ENCODE peak calls at places on chromosomes 6 and 20, in seven cellular contexts. D, L, G, Y, Q, T and A are unnamed samples.

GRCh38 chr6:42316390-42316970 is 98.8 kb upstream of the MRPS10 start:
- ATAC-seq in G (peak; percentile 58), D (peak; percentile 24), L (peak; percentile 25), Q (peak; percentile 28), Y (peak; percentile 78), T (no peak), A (no peak)

GRCh38 chr20:46132705-46133120 is 14.6 kb downstream of the CD40 start:
- ATAC-seq in G (peak; percentile 95), Q (peak; percentile 64), D (peak; percentile 99), Y (peak; percentile 94), L (peak; percentile 89), T (peak; percentile 94), A (peak; percentile 79)

GRCh38 chr6:158311193-158311592 is 1.1 kb upstream of the TULP4 start:
- ATAC-seq in Q (no peak), L (no peak), T (no peak), G (no peak), D (no peak), Y (no peak), A (peak; percentile 48)

GRCh38 chr6:131225959-131226358 is 90.7 kb downstream of the AKAP7 start:
- ATAC-seq in D (no peak), Y (no peak), G (no peak), T (no peak), L (no peak), Q (no peak), A (no peak)

GRCh38 chr20:49700411-49701185 is 13.1 kb downstream of the B4GALT5 start:
- ATAC-seq in Q (no peak), L (no peak), T (peak; percentile 51), G (peak; percentile 77), Y (peak; percentile 74), D (peak; percentile 86), A (peak; percentile 74)

GRCh38 chr6:47715782-47716181 is 17.4 kb downstream of the ADGRF4 start:
- ATAC-seq in Y (no peak), G (no peak), T (no peak), L (no peak), Q (no peak), D (no peak), A (no peak)

GRCh38 chr6:159077123-159077522 is 32.3 kb upstream of the TAGAP start:
- ATAC-seq in Y (no peak), Q (no peak), T (no peak), D (no peak), L (no peak), G (no peak), A (no peak)

GRCh38 chr6:42249279-42249678 is 31.6 kb upstream of the MRPS10 start:
- ATAC-seq in Q (no peak), L (no peak), Y (no peak), G (no peak), T (no peak), D (no peak), A (peak; percentile 27)

GRCh38 chr6:135728589-135728988 is 122.9 kb upstream of the PDE7B start:
- ATAC-seq in L (no peak), D (no peak), Y (no peak), Q (no peak), T (no peak), G (no peak), A (no peak)

GRCh38 chr20:62406635-62407176 is 379 bp downstream of the CABLES2 start:
- ATAC-seq in G (peak; percentile 2), L (no peak), Y (no peak), T (no peak), Q (no peak), D (no peak), A (peak; percentile 1)

GRCh38 chr20:17854307-17854903 is 114.2 kb downstream of the SNX5 start:
- ATAC-seq in L (peak; percentile 99), G (peak; percentile 59), T (peak; percentile 58), Y (peak; percentile 86), D (peak; percentile 81), Q (no peak), A (no peak)

DNA sequence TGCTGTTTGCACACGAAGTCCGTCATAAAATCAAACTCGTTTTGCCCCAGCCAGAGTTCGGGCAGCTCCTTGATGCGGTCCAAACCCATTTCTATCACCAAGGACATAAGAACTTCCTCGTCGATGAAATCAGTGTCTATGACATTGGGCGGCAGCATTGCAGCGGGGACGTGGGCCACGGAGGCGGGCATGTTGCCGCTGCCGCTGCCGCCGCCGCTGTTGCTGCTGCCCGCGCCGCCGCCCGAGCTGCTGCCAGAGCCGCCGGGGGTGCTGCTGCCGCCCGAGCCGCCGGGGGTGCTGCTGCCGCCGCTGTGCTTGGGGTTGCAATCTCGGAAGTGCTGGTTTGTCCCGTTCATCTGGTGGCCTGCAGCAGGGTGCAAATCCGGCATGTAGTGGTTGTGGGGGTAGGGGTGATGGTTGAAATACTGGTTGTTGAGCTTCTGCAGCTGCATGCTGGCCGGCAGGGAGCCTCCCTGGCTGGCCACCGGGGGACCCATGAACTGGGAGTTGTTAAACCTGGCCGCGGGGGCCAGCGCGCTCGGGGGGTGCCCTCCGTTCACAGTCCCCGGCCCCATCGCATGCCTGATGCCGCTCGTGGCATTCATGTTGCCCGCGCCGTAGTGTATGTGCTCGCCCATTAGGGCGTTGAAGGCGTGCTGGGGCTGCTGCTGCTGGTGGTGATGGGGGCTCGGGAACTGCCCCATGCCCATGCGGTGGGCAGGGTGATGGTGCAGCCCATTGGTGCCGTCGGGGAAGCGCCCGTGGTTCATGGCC is 1.1 kb downstream of the CITED2 start:
- ATAC-seq in T (peak; percentile 10), L (peak; percentile 2), Y (peak; percentile 33), D (peak; percentile 12), G (peak; percentile 13), Q (no peak), A (no peak)
- TF ChIP-seq POLR2AphosphoS5 in T (no peak), L (no peak), Y (peak; percentile 65), D (no peak), G (peak; percentile 39), Q (peak; percentile 9), A (peak; percentile 33)

GRCh38 chr6:167824591-167825041 is 2.1 kb upstream of the AFDN start:
- ATAC-seq in L (no peak), D (peak; percentile 28), Q (no peak), Y (no peak), G (no peak), T (no peak), A (no peak)

GRCh38 chr6:167825059-167825758 is 1.5 kb upstream of the AFDN start:
- ATAC-seq in L (peak; percentile 12), T (no peak), Q (no peak), G (no peak), Y (no peak), D (no peak), A (no peak)

GRCh38 chr6:167827062-167827587 is 414 bp downstream of the AFDN start:
- ATAC-seq in D (no peak), G (peak; percentile 56), Y (peak; percentile 74), T (peak; percentile 18), L (no peak), Q (no peak), A (peak; percentile 32)

GRCh38 chr6:167826230-167827061 is at the start of gene AFDN:
- ATAC-seq in Q (peak; percentile 95), L (peak; percentile 77), D (peak; percentile 70), G (peak; percentile 81), Y (peak; percentile 90), T (peak; percentile 86), A (peak; percentile 90)

GRCh38 chr6:167825759-167826229 is 917 bp upstream of the AFDN start:
- ATAC-seq in G (peak; percentile 73), L (peak; percentile 82), D (peak; percentile 81), T (peak; percentile 84), Y (peak; percentile 64), Q (peak; percentile 91), A (peak; percentile 5)
- TF ChIP-seq CTCF in G (no peak), L (no peak), D (peak; percentile 18), T (peak; percentile 67), Y (no peak), Q (no peak), A (no peak)

GRCh38 chr6:44234101-44235090 is 11.0 kb downstream of the SLC29A1 start:
- ATAC-seq in T (peak; percentile 51), Y (peak; percentile 52), Q (peak; percentile 73), L (peak; percentile 74), D (peak; percentile 77), G (peak; percentile 53), A (peak; percentile 70)
- H3K4me1 ChIP-seq in T (peaks cover 53% of the 10 kb centered on the region), Y (peaks cover 63% of the 10 kb centered on the region), Q (peaks cover 30% of the 10 kb centered on the region), L (peaks cover 19% of the 10 kb centered on the region), D (peaks cover 16% of the 10 kb centered on the region), G (peaks cover 42% of the 10 kb centered on the region), A (peaks cover 93% of the 10 kb centered on the region)

GRCh38 chr6:5666695-5667094 is 340.0 kb downstream of the NRN1 start:
- ATAC-seq in Q (no peak), Y (no peak), G (no peak), D (no peak), L (no peak), T (no peak), A (no peak)

GRCh38 chr6:5663739-5664138 is 343.0 kb downstream of the NRN1 start:
- ATAC-seq in D (no peak), Q (no peak), L (no peak), G (no peak), T (no peak), Y (no peak), A (no peak)

GRCh38 chr6:5663256-5663655 is 343.5 kb downstream of the NRN1 start:
- ATAC-seq in Q (no peak), T (no peak), D (no peak), G (no peak), Y (no peak), L (no peak), A (no peak)

GRCh38 chr6:5665667-5666066 is 341.1 kb downstream of the NRN1 start:
- ATAC-seq in Y (no peak), L (no peak), T (no peak), G (no peak), Q (no peak), D (no peak), A (no peak)

GRCh38 chr6:5665173-5665572 is 341.6 kb downstream of the NRN1 start:
- ATAC-seq in Q (no peak), L (no peak), Y (no peak), T (no peak), G (no peak), D (no peak), A (no peak)
- TF ChIP-seq POLR2AphosphoS5 in Q (no peak), L (no peak), Y (no peak), T (no peak), G (no peak), D (no peak), A (no peak)

GRCh38 chr6:39496951-39497350 is 174.4 kb upstream of the KCNK16 start:
- ATAC-seq in Y (no peak), L (no peak), G (no peak), T (no peak), Q (no peak), D (no peak), A (peak; percentile 86)
- TF ChIP-seq CTCF in Y (no peak), L (no peak), G (no peak), T (no peak), Q (no peak), D (no peak), A (no peak)

GRCh38 chr20:31859998-31860380 is 10.3 kb downstream of the DUSP15 start:
- ATAC-seq in G (no peak), L (no peak), D (no peak), T (no peak), Y (no peak), Q (no peak), A (no peak)
- H3K4me1 ChIP-seq in G (peaks cover 20% of the 10 kb centered on the region), L (peaks cover 36% of the 10 kb centered on the region), D (no peaks in the 10 kb centered on the region), T (peaks cover 15% of the 10 kb centered on the region), Y (peaks cover 18% of the 10 kb centered on the region), Q (peaks cover 16% of the 10 kb centered on the region), A (no peaks in the 10 kb centered on the region)